ENCODE peak calls at places on chromosome 4, in eight cellular contexts. N, G, C, P, V, B, Y and M are unnamed samples. For H3K4me1, the result is how much of the 10 kb centered on the place peaks cover.

GRCh38 chr4:10108818-10109783 is 7.5 kb downstream of the WDR1 start:
- DNase-seq in N (no peak), G (no peak), C (no peak), P (no peak), V (no peak), B (no peak), Y (no peak), M (no peak)

GRCh38 chr4:25308761-25309160 is 3.8 kb upstream of the ZCCHC4 start:
- DNase-seq in N (no peak), G (no peak), C (no peak), P (no peak), V (no peak), B (no peak), Y (no peak), M (no peak)

GRCh38 chr4:139984459-139984858 is 169.5 kb downstream of the MAML3 start:
- DNase-seq in N (no peak), G (no peak), C (no peak), P (no peak), V (no peak), B (no peak), Y (no peak), M (no peak)

GRCh38 chr4:101621120-101621519 is 169.4 kb upstream of the BANK1 start:
- DNase-seq in N (no peak), G (no peak), C (no peak), P (no peak), V (no peak), B (no peak), Y (no peak), M (no peak)

GRCh38 chr4:23680616-23681518 is 209.0 kb downstream of the PPARGC1A start:
- DNase-seq in N (no peak), G (no peak), C (no peak), P (no peak), V (no peak), B (no peak), Y (no peak), M (no peak)

GRCh38 chr4:54439831-54440243 is 210.7 kb downstream of the PDGFRA start:
- DNase-seq in N (no peak), G (no peak), C (no peak), P (no peak), V (peak), B (no peak), Y (no peak), M (peak)

GRCh38 chr4:2182981-2183380 is 58.9 kb downstream of the HAUS3 start:
- DNase-seq in N (no peak), G (no peak), C (no peak), P (no peak), V (no peak), B (no peak), Y (no peak), M (no peak)

GRCh38 chr4:4765811-4766210 is 93.7 kb upstream of the MSX1 start:
- DNase-seq in N (no peak), G (no peak), C (no peak), P (no peak), V (no peak), B (no peak), Y (no peak), M (no peak)

GRCh38 chr4:113823291-113823659 is 61.7 kb upstream of the CAMK2D start:
- DNase-seq in N (no peak), G (no peak), C (no peak), P (no peak), V (no peak), B (no peak), Y (no peak), M (no peak)

GRCh38 chr4:99043346-99043745 is 45.2 kb downstream of the ADH5 start:
- DNase-seq in N (no peak), G (no peak), C (no peak), P (no peak), V (no peak), B (no peak), Y (no peak), M (no peak)

GRCh38 chr4:17077105-17077504 is 178.7 kb upstream of the LDB2 start:
- DNase-seq in N (no peak), G (no peak), C (no peak), P (no peak), V (no peak), B (no peak), Y (no peak), M (no peak)

GRCh38 chr4:159171287-159171686 is 68.4 kb downstream of the RAPGEF2 start:
- DNase-seq in N (no peak), G (no peak), C (no peak), P (no peak), V (no peak), B (no peak), Y (no peak), M (no peak)

GRCh38 chr4:36280555-36280954 is 861 bp upstream of the DTHD1 start:
- DNase-seq in N (no peak), G (no peak), C (no peak), P (no peak), V (no peak), B (no peak), Y (no peak), M (no peak)

GRCh38 chr4:188986271-188986689 is 847.0 kb downstream of the TRIML1 start:
- DNase-seq in N (no peak), G (no peak), C (peak), P (no peak), V (no peak), B (no peak), Y (no peak), M (no peak)

GRCh38 chr4:100581337-100581736 is 63.5 kb upstream of the EMCN start:
- DNase-seq in N (no peak), G (no peak), C (no peak), P (no peak), V (no peak), B (no peak), Y (no peak), M (no peak)

GRCh38 chr4:55075823-55076418 is 49.5 kb downstream of the KDR start:
- DNase-seq in N (no peak), G (no peak), C (no peak), P (no peak), V (no peak), B (no peak), Y (no peak), M (no peak)

GRCh38 chr4:27886075-27886474 is 1025.4 kb downstream of the STIM2 start:
- DNase-seq in N (no peak), G (no peak), C (no peak), P (no peak), V (no peak), B (no peak), Y (no peak), M (no peak)

GRCh38 chr4:15855804-15856475 is 77.8 kb downstream of the CD38 start:
- DNase-seq in N (peak), G (no peak), C (no peak), P (no peak), V (peak), B (no peak), Y (no peak), M (peak)

GRCh38 chr4:158870282-158871049 is 101.6 kb downstream of the FNIP2 start:
- DNase-seq in N (no peak), G (no peak), C (no peak), P (no peak), V (no peak), B (peak), Y (no peak), M (no peak)

GRCh38 chr4:159227984-159228383 is 125.1 kb downstream of the RAPGEF2 start:
- DNase-seq in N (peak), G (no peak), C (peak), P (no peak), V (peak), B (peak), Y (peak), M (peak)

GRCh38 chr4:44740201-44740600 is 13.8 kb upstream of the GNPDA2 start:
- DNase-seq in N (no peak), G (no peak), C (no peak), P (no peak), V (no peak), B (no peak), Y (no peak), M (no peak)

GRCh38 chr4:84948056-84948455 is 18.4 kb downstream of the WDFY3 start:
- DNase-seq in N (no peak), G (no peak), C (no peak), P (no peak), V (no peak), B (no peak), Y (no peak), M (no peak)

GRCh38 chr4:15676039-15676438 is 5.6 kb upstream of the FAM200B start:
- DNase-seq in N (no peak), G (no peak), C (no peak), P (no peak), V (no peak), B (no peak), Y (no peak), M (no peak)

GRCh38 chr4:152156448-152156847 is 379.4 kb downstream of the FBXW7 start:
- DNase-seq in N (no peak), G (no peak), C (no peak), P (no peak), V (no peak), B (no peak), Y (no peak), M (peak)

GRCh38 chr4:3810111-3810680 is 44.0 kb downstream of the ADRA2C start:
- DNase-seq in N (no peak), G (no peak), C (no peak), P (no peak), V (no peak), B (no peak), Y (no peak), M (no peak)

GRCh38 chr4:73693816-73694215 is 46.6 kb upstream of the CXCL8 start:
- DNase-seq in N (no peak), G (no peak), C (no peak), P (no peak), V (no peak), B (no peak), Y (no peak), M (no peak)

GRCh38 chr4:69787879-69788278 is 27.5 kb upstream of the SULT1B1 start:
- DNase-seq in N (no peak), G (no peak), C (no peak), P (no peak), V (no peak), B (no peak), Y (no peak), M (no peak)

GRCh38 chr4:7719354-7720174 is 220.1 kb downstream of the AFAP1 start:
- DNase-seq in N (no peak), G (no peak), C (no peak), P (no peak), V (peak), B (peak), Y (peak), M (peak)

GRCh38 chr4:94548571-94548970 is 96.8 kb downstream of the PDLIM5 start:
- DNase-seq in N (no peak), G (no peak), C (peak), P (no peak), V (no peak), B (no peak), Y (no peak), M (no peak)

GRCh38 chr4:83931659-83932058 is 395.8 kb downstream of the GPAT3 start:
- DNase-seq in N (no peak), G (no peak), C (no peak), P (no peak), V (no peak), B (no peak), Y (no peak), M (no peak)

GRCh38 chr4:33381806-33382205 is 2661.6 kb downstream of the PCDH7 start:
- DNase-seq in N (no peak), G (no peak), C (no peak), P (no peak), V (no peak), B (no peak), Y (no peak), M (no peak)

GRCh38 chr4:33357121-33357520 is 2637.0 kb downstream of the PCDH7 start:
- DNase-seq in N (no peak), G (no peak), C (no peak), P (no peak), V (no peak), B (no peak), Y (no peak), M (no peak)

GRCh38 chr4:109185548-109185947 is 116.9 kb downstream of the COL25A1 start:
- DNase-seq in N (no peak), G (no peak), C (no peak), P (no peak), V (no peak), B (no peak), Y (no peak), M (no peak)

GRCh38 chr4:76459291-76459723 is 24.3 kb downstream of the SHROOM3 start:
- DNase-seq in N (no peak), G (no peak), C (peak), P (no peak), V (no peak), B (no peak), Y (no peak), M (no peak)

GRCh38 chr4:82388405-82388804 is 14.6 kb upstream of the HNRNPD start:
- DNase-seq in N (no peak), G (no peak), C (no peak), P (no peak), V (no peak), B (no peak), Y (no peak), M (no peak)

GRCh38 chr4:185740471-185740873 is 71.5 kb downstream of the SORBS2 start:
- DNase-seq in N (no peak), G (no peak), C (no peak), P (no peak), V (no peak), B (no peak), Y (no peak), M (no peak)
- H3K4me1 ChIP-seq in N (under half), G (under half), C (under half), P (under half), V (half or more), B (under half), Y (half or more), M (half or more)

GRCh38 chr4:141761926-141762325 is 125.5 kb downstream of the IL15 start:
- DNase-seq in N (no peak), G (no peak), C (no peak), P (no peak), V (no peak), B (no peak), Y (no peak), M (no peak)

GRCh38 chr4:141759796-141760425 is 123.5 kb downstream of the IL15 start:
- DNase-seq in N (no peak), G (no peak), C (no peak), P (no peak), V (no peak), B (no peak), Y (no peak), M (no peak)

GRCh38 chr4:141768954-141769353 is 132.6 kb downstream of the IL15 start:
- DNase-seq in N (no peak), G (no peak), C (peak), P (no peak), V (no peak), B (no peak), Y (no peak), M (no peak)

DNA sequence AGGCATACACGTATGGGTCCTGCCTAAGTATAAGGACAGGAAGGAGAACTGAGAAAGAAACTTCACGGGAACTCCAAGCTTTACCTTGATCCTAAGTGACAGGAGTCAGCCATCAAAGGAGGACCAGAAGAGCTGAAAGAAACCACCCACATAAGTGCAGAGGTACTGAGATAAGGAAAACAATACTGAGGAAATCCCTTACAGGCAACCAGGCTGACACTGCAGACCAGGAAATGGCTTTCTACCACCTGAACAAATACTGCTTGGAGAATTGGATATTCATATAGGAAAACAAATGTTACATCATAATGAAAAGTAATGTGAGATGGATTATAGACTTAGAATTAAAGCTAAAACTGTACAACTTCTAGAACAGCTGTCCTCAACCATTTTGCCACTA is 127.0 kb downstream of the IL15 start:
- DNase-seq in N (no peak), G (no peak), C (no peak), P (no peak), V (no peak), B (no peak), Y (no peak), M (no peak)
- TF ChIP-seq POLR2A in N (no peak), G (no peak), C (no peak), P (no peak), V (no peak), B (no peak), Y (no peak), M (no peak)

GRCh38 chr4:166324321-166324720 is 451.3 kb downstream of the TLL1 start:
- DNase-seq in N (no peak), G (no peak), C (peak), P (no peak), V (no peak), B (no peak), Y (no peak), M (no peak)
- TF ChIP-seq CTCF in N (no peak), G (no peak), C (no peak), P (no peak), V (no peak), B (no peak), Y (no peak), M (no peak)

GRCh38 chr4:77817304-77818076 is 1.7 kb downstream of the CNOT6L start:
- DNase-seq in N (no peak), G (no peak), C (no peak), P (no peak), V (no peak), B (no peak), Y (no peak), M (no peak)

GRCh38 chr4:77819836-77820679 is 890 bp upstream of the CNOT6L start:
- DNase-seq in N (peak), G (peak), C (peak), P (peak), V (peak), B (peak), Y (peak), M (peak)

GRCh38 chr4:77819409-77819835 is 254 bp upstream of the CNOT6L start:
- DNase-seq in N (peak), G (no peak), C (no peak), P (no peak), V (no peak), B (no peak), Y (no peak), M (peak)

GRCh38 chr4:77818077-77818666 is 996 bp downstream of the CNOT6L start:
- DNase-seq in N (peak), G (peak), C (peak), P (peak), V (peak), B (peak), Y (peak), M (peak)

GRCh38 chr4:77818667-77819408 is at the start of gene CNOT6L:
- DNase-seq in N (peak), G (peak), C (peak), P (peak), V (peak), B (peak), Y (peak), M (peak)
- H3K4me1 ChIP-seq in N (under half), G (under half), C (under half), P (under half), V (under half), B (under half), Y (half or more), M (under half)

GRCh38 chr4:119212964-119213606 is 572 bp downstream of the USP53 start:
- DNase-seq in N (peak), G (peak), C (peak), P (peak), V (peak), B (peak), Y (peak), M (peak)
- TF ChIP-seq POLR2A in N (no peak), G (no peak), C (no peak), P (no peak), V (no peak), B (no peak), Y (peak), M (no peak)

GRCh38 chr4:39700500-39700899 is 2.6 kb downstream of the UBE2K start:
- DNase-seq in N (no peak), G (no peak), C (no peak), P (no peak), V (no peak), B (no peak), Y (no peak), M (no peak)

GRCh38 chr4:39699676-39700409 is 1.9 kb downstream of the UBE2K start:
- DNase-seq in N (no peak), G (no peak), C (no peak), P (no peak), V (no peak), B (no peak), Y (no peak), M (no peak)

GRCh38 chr4:39702716-39703115 is 4.8 kb downstream of the UBE2K start:
- DNase-seq in N (no peak), G (no peak), C (no peak), P (no peak), V (no peak), B (no peak), Y (no peak), M (no peak)

GRCh38 chr4:39698424-39699009 is 581 bp downstream of the UBE2K start:
- DNase-seq in N (peak), G (peak), C (no peak), P (no peak), V (peak), B (peak), Y (peak), M (peak)

GRCh38 chr4:39697740-39698423 is at the start of gene UBE2K:
- DNase-seq in N (peak), G (peak), C (peak), P (peak), V (peak), B (peak), Y (peak), M (peak)
- TF ChIP-seq CTCF in N (no peak), G (no peak), C (no peak), P (no peak), V (no peak), B (no peak), Y (no peak), M (no peak)

DNA sequence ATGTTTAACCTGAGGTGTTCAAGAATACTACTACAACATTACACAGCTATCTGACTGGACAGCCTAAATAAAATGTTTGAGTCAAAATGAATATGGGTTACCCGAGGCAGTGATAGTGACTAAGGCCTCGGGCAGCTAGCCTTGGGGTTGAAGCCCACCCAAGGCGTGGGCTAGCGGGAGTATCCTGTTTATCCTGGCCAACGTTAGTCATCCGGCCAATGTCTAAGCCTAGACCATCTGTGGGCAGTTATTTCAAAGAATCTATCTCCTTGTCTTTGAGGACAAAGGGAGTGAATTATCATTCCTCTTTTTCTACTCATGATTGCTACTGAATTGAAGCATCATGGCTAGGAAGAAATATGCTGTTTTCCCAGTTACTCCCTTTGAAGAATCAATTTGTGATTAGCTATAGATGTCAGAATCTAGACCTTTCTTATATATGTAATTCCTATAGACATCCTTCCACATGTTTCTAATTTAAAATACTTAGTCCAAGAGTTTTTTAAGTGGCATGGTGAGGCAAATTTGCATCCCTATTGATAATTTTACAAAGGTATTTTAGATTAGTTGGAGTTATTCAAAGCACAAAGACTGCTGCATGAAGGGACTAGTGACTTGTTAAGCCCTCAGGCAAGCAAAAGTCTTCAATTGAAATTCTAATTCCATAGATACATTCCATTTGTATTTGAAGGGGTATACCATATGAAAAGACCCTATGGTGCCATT is 6.0 kb upstream of the PDGFC start:
- DNase-seq in N (no peak), G (no peak), C (no peak), P (no peak), V (no peak), B (peak), Y (no peak), M (no peak)
- H3K4me1 ChIP-seq in N (under half), G (under half), C (under half), P (under half), V (under half), B (under half), Y (under half), M (under half)

DNA sequence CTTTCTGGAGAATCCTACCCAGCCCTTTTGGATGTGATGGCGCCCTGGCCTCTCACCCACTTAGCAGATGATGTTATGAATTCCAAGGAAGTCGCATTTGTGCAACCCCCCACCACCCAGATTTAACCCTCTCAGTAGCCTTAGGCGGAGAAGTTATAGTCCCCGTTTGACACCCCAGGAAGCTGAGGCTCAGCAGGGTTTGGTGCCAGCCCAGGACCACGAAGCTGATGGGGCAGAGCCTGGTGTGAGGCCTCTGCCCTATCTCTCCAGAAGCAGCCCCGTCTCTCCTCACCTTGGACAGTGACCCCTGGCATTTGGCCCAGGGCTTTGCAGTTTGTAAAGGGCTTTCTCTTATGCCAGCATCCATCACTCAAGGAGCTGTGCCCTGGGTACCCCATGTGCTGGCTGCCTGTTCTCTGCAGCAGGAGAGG is 1.1 kb downstream of the WFS1 start:
- DNase-seq in N (no peak), G (no peak), C (no peak), P (no peak), V (no peak), B (peak), Y (no peak), M (peak)
- TF ChIP-seq POLR2A in N (no peak), G (no peak), C (no peak), P (no peak), V (no peak), B (no peak), Y (no peak), M (no peak)

GRCh38 chr4:40924793-40925117 is 175.0 kb downstream of the NSUN7 start:
- DNase-seq in N (no peak), G (no peak), C (no peak), P (no peak), V (no peak), B (no peak), Y (no peak), M (no peak)
- TF ChIP-seq CTCF in N (no peak), G (no peak), C (no peak), P (no peak), V (no peak), B (no peak), Y (no peak), M (no peak)